ENCODE peak calls at places on chromosomes 5 and 9, in eight cellular contexts. O is GDM1; A is stimulated activated CD4-positive, alpha-beta T cell treated with anti-CD3 and anti-CD28 coated beads, Interleukin-1b, Interleukin-23, amount 100 ng/mL, for 48 hours; Y is activated CD4-positive, alpha-beta T cell treated with anti-CD3 and anti-CD28 coated beads, Interleukin-2, amount 50 U/mL, for 48 hours; D is HFFc6; G is germinal center; I is NCI-H2081; P is GM20000. Z is an unnamed sample.

GRCh38 chr9:17906204-17906840 is 327.5 kb downstream of the SH3GL2 start:
- DNase-seq in A (no peak), I (peak), P (peak), G (no peak), O (no peak), D (no peak), Y (no peak), Z (no peak)

GRCh38 chr9:82882133-82882532 is 180.8 kb downstream of the RASEF start:
- DNase-seq in A (no peak), Y (no peak), D (peak), G (no peak), I (no peak), O (no peak), P (no peak), Z (no peak)

GRCh38 chr5:159735749-159736660 is 180.3 kb upstream of the ADRA1B start:
- DNase-seq in Y (no peak), G (no peak), A (no peak), O (no peak), D (no peak), I (no peak), P (no peak), Z (no peak)

GRCh38 chr5:6692906-6693305 is 20.3 kb upstream of the TENT4A start:
- DNase-seq in D (no peak), P (no peak), Y (no peak), G (no peak), I (no peak), A (no peak), O (no peak), Z (no peak)

GRCh38 chr9:83933804-83934203 is 12.6 kb upstream of the KIF27 start:
- DNase-seq in A (no peak), G (no peak), D (no peak), P (no peak), I (no peak), Y (no peak), O (no peak), Z (no peak)

GRCh38 chr5:102481044-102481715 is 17.6 kb downstream of the SLCO6A1 start:
- DNase-seq in P (no peak), I (peak), Y (no peak), G (no peak), O (no peak), D (no peak), A (no peak), Z (no peak)

GRCh38 chr9:129777769-129778130 is 24.9 kb upstream of the PTGES start:
- DNase-seq in I (no peak), O (no peak), Y (no peak), A (no peak), D (no peak), P (no peak), G (no peak), Z (no peak)

GRCh38 chr9:127931092-127931881 is 710 bp upstream of the PIP5KL1 start:
- DNase-seq in Y (peak), D (peak), I (no peak), P (peak), A (no peak), O (no peak), G (peak), Z (no peak)

GRCh38 chr9:75378036-75378435 is 289.7 kb downstream of the OSTF1 start:
- DNase-seq in D (no peak), I (no peak), G (no peak), A (no peak), O (no peak), Y (no peak), P (no peak), Z (no peak)

GRCh38 chr9:33227013-33227398 is 13.0 kb upstream of the SPINK4 start:
- DNase-seq in O (peak), I (no peak), A (no peak), P (no peak), D (no peak), Y (no peak), G (peak), Z (peak)

GRCh38 chr5:92050970-92051369 is 667.9 kb upstream of the ARRDC3 start:
- DNase-seq in D (no peak), Y (no peak), P (no peak), I (no peak), O (no peak), G (no peak), A (no peak), Z (no peak)

GRCh38 chr9:3241290-3241689 is 284.5 kb downstream of the RFX3 start:
- DNase-seq in I (no peak), Y (no peak), D (no peak), G (no peak), O (no peak), A (no peak), P (no peak), Z (no peak)

GRCh38 chr9:114083693-114084092 is 5.6 kb upstream of the AMBP start:
- DNase-seq in Y (no peak), I (no peak), A (no peak), O (no peak), D (no peak), G (no peak), P (no peak), Z (no peak)

GRCh38 chr5:68344447-68345111 is 129.0 kb downstream of the PIK3R1 start:
- DNase-seq in O (no peak), D (peak), I (no peak), G (no peak), A (peak), Y (peak), P (peak), Z (peak)

GRCh38 chr5:132430736-132431135 is 59.8 kb downstream of the IRF1 start:
- DNase-seq in Y (no peak), O (no peak), A (no peak), P (no peak), I (no peak), G (no peak), D (no peak), Z (no peak)

GRCh38 chr5:100668511-100668910 is 133.3 kb downstream of the FAM174A start:
- DNase-seq in A (no peak), P (no peak), O (no peak), Y (no peak), I (no peak), D (no peak), G (no peak), Z (no peak)

GRCh38 chr5:179124329-179124852 is 64.2 kb downstream of the ZNF354C start:
- DNase-seq in P (no peak), G (no peak), Y (no peak), O (no peak), A (no peak), D (no peak), I (no peak), Z (no peak)